ENCODE peak calls at places on chromosome 7, in ten cellular contexts. O, C, J, D, G, L, R, S, F and Z are unnamed samples.

GRCh38 chr7:39702133-39702532 is 78.8 kb downstream of the RALA start:
- DNase-seq in O (no peak), C (no peak), J (no peak), D (no peak), G (no peak), L (no peak), R (peak; percentile 86), S (no peak), F (no peak), Z (no peak)

GRCh38 chr7:105776068-105776790 is 100.2 kb downstream of the ATXN7L1 start:
- DNase-seq in O (no peak), C (peak; percentile 99), J (peak; percentile 100), D (no peak), G (peak; percentile 91), L (peak; percentile 69), R (peak; percentile 100), S (peak; percentile 97), F (no peak), Z (no peak)

GRCh38 chr7:16264036-16264435 is 157.3 kb downstream of the CRPPA start:
- DNase-seq in O (no peak), C (no peak), J (no peak), D (no peak), G (no peak), L (no peak), R (no peak), S (no peak), F (no peak), Z (no peak)

GRCh38 chr7:111266613-111267012 is 175.7 kb downstream of the LRRN3 start:
- DNase-seq in O (no peak), C (peak; percentile 56), J (peak; percentile 82), D (no peak), G (no peak), L (no peak), R (peak; percentile 67), S (peak; percentile 71), F (no peak), Z (no peak)

GRCh38 chr7:44383566-44383965 is 58.2 kb upstream of the CAMK2B start:
- DNase-seq in O (no peak), C (no peak), J (peak; percentile 89), D (no peak), G (no peak), L (no peak), R (peak; percentile 81), S (peak; percentile 69), F (no peak), Z (no peak)

GRCh38 chr7:1720325-1720724 is 50.2 kb downstream of the ELFN1 start:
- DNase-seq in O (no peak), C (no peak), J (no peak), D (no peak), G (no peak), L (no peak), R (no peak), S (no peak), F (no peak), Z (no peak)

GRCh38 chr7:117195361-117195760 is 127.5 kb downstream of the WNT2 start:
- DNase-seq in O (no peak), C (no peak), J (no peak), D (no peak), G (no peak), L (no peak), R (no peak), S (no peak), F (no peak), Z (no peak)

GRCh38 chr7:100825215-100825671 is 2.1 kb downstream of the EPHB4 start:
- DNase-seq in O (no peak), C (no peak), J (peak; percentile 65), D (no peak), G (peak; percentile 55), L (no peak), R (no peak), S (peak; percentile 38), F (no peak), Z (no peak)

GRCh38 chr7:131292141-131292905 is 35.4 kb upstream of the MKLN1 start:
- DNase-seq in O (no peak), C (no peak), J (peak; percentile 20), D (no peak), G (no peak), L (no peak), R (no peak), S (no peak), F (no peak), Z (no peak)

GRCh38 chr7:38373155-38373554 is 99.7 kb upstream of the TARP start:
- DNase-seq in O (no peak), C (no peak), J (no peak), D (no peak), G (no peak), L (no peak), R (no peak), S (peak; percentile 15), F (no peak), Z (no peak)

GRCh38 chr7:157990226-157990877 is 597.3 kb downstream of the PTPRN2 start:
- DNase-seq in O (no peak), C (no peak), J (no peak), D (no peak), G (no peak), L (no peak), R (no peak), S (no peak), F (no peak), Z (no peak)

GRCh38 chr7:2247141-2247985 is 5.3 kb downstream of the NUDT1 start:
- DNase-seq in O (peak; percentile 14), C (no peak), J (peak; percentile 52), D (no peak), G (no peak), L (no peak), R (no peak), S (peak; percentile 45), F (peak; percentile 43), Z (no peak)

GRCh38 chr7:81162771-81163525 is 244.1 kb upstream of the SEMA3C start:
- DNase-seq in O (no peak), C (no peak), J (no peak), D (no peak), G (no peak), L (no peak), R (peak; percentile 70), S (peak; percentile 11), F (no peak), Z (no peak)

GRCh38 chr7:140495514-140496097 is 16.3 kb upstream of the MKRN1 start:
- DNase-seq in O (no peak), C (no peak), J (no peak), D (no peak), G (no peak), L (no peak), R (no peak), S (no peak), F (no peak), Z (no peak)

GRCh38 chr7:5528071-5528814 is 104.6 kb upstream of the TNRC18 start:
- DNase-seq in O (peak; percentile 27), C (no peak), J (peak; percentile 67), D (no peak), G (peak; percentile 46), L (peak; percentile 46), R (peak; percentile 36), S (peak; percentile 54), F (peak; percentile 51), Z (no peak)

GRCh38 chr7:131111081-131111576 is 216.5 kb upstream of the MKLN1 start:
- DNase-seq in O (no peak), C (peak; percentile 68), J (peak; percentile 82), D (no peak), G (no peak), L (no peak), R (peak; percentile 90), S (peak; percentile 93), F (no peak), Z (no peak)

GRCh38 chr7:20787658-20788057 is 972 bp upstream of the SP8 start:
- DNase-seq in O (no peak), C (no peak), J (peak; percentile 4), D (peak; percentile 53), G (no peak), L (no peak), R (no peak), S (no peak), F (no peak), Z (no peak)

GRCh38 chr7:128084896-128085608 is 53.8 kb upstream of the LRRC4 start:
- DNase-seq in O (no peak), C (no peak), J (peak; percentile 84), D (peak; percentile 78), G (peak; percentile 94), L (no peak), R (peak; percentile 77), S (peak; percentile 56), F (no peak), Z (no peak)

GRCh38 chr7:46933596-46933995 is 648.3 kb downstream of the TNS3 start:
- DNase-seq in O (no peak), C (no peak), J (peak; percentile 58), D (no peak), G (no peak), L (no peak), R (no peak), S (peak; percentile 69), F (no peak), Z (no peak)